ENCODE peak calls at places on chromosomes 3 and 15, in eight cellular contexts. A is breast epithelium, R is upper lobe of left lung, J is sigmoid colon, F is vagina, G is endothelial cell of umbilical vein, D is body of pancreas, P is transverse colon. S is an unnamed sample.

GRCh38 chr15:68672781-68673205 is 94.0 kb downstream of the CORO2B start:
- DNase-seq in F (peak), D (no peak), P (no peak), G (no peak), J (peak), R (no peak), A (no peak), S (no peak)

GRCh38 chr15:98823012-98823458 is 174.7 kb downstream of the IGF1R start:
- DNase-seq in D (no peak), F (no peak), J (no peak), A (no peak), R (peak), P (no peak), G (peak), S (no peak)

GRCh38 chr3:53482227-53482626 is 12.2 kb upstream of the CACNA1D start:
- DNase-seq in F (no peak), R (no peak), A (no peak), D (no peak), G (no peak), P (no peak), J (no peak), S (no peak)

GRCh38 chr3:150410311-150411105 is 2.4 kb downstream of the TSC22D2 start:
- DNase-seq in G (peak), F (no peak), A (peak), R (peak), P (peak), D (peak), J (peak), S (peak)

GRCh38 chr15:29671308-29671981 is 150.8 kb downstream of the TJP1 start:
- DNase-seq in A (no peak), G (no peak), D (peak), J (no peak), P (no peak), F (no peak), R (no peak), S (no peak)

GRCh38 chr3:171256445-171257250 is 203.6 kb downstream of the TNIK start:
- DNase-seq in G (peak), J (no peak), D (no peak), F (no peak), R (no peak), P (no peak), A (no peak), S (no peak)

GRCh38 chr15:41490355-41490754 is 3.3 kb upstream of the ITPKA start:
- DNase-seq in F (no peak), J (no peak), R (no peak), D (no peak), P (no peak), A (no peak), G (peak), S (no peak)

GRCh38 chr3:157128771-157129671 is 30.9 kb downstream of the CCNL1 start:
- DNase-seq in D (peak), R (no peak), F (no peak), G (peak), A (peak), P (peak), J (no peak), S (peak)

GRCh38 chr3:16741103-16741758 is 136.0 kb upstream of the DAZL start:
- DNase-seq in F (no peak), J (peak), R (no peak), G (no peak), P (no peak), A (no peak), D (no peak), S (no peak)

GRCh38 chr3:65101450-65101849 is 413.6 kb upstream of the ADAMTS9 start:
- DNase-seq in F (no peak), G (peak), A (no peak), D (no peak), R (no peak), J (no peak), P (no peak), S (no peak)

GRCh38 chr15:40448354-40448753 is 7.6 kb downstream of the BAHD1 start:
- DNase-seq in A (no peak), G (no peak), F (no peak), J (no peak), R (no peak), P (peak), D (no peak), S (no peak)

GRCh38 chr3:187288176-187288893 is 3.2 kb downstream of the MASP1 start:
- DNase-seq in A (no peak), D (no peak), G (peak), F (no peak), J (no peak), P (no peak), R (peak), S (no peak)

GRCh38 chr15:41941644-41942415 is 30.5 kb downstream of the EHD4 start:
- DNase-seq in A (no peak), G (no peak), F (no peak), P (no peak), D (no peak), R (no peak), J (no peak), S (no peak)

GRCh38 chr15:28101983-28102441 is 2.9 kb upstream of the OCA2 start:
- DNase-seq in A (no peak), R (no peak), J (peak), D (no peak), P (no peak), F (no peak), G (no peak), S (no peak)

GRCh38 chr3:59759298-59760169 is 709.7 kb upstream of the CFAP20DC start:
- DNase-seq in G (no peak), A (no peak), J (no peak), R (no peak), P (no peak), D (no peak), F (peak), S (no peak)

GRCh38 chr3:179671709-179672337 is 19.0 kb downstream of the USP13 start:
- DNase-seq in P (no peak), G (peak), R (no peak), J (no peak), F (no peak), D (no peak), A (no peak), S (no peak)

GRCh38 chr3:55000546-55000945 is 72.7 kb upstream of the LRTM1 start:
- DNase-seq in F (no peak), A (no peak), J (no peak), R (peak), D (peak), G (no peak), P (no peak), S (no peak)

GRCh38 chr3:135895734-135896121 is 69.8 kb upstream of the PPP2R3A start:
- DNase-seq in D (no peak), G (no peak), R (no peak), P (no peak), A (no peak), F (no peak), J (no peak), S (no peak)

GRCh38 chr3:33105341-33105943 is 8.4 kb upstream of the CRTAP start:
- DNase-seq in G (no peak), P (no peak), F (no peak), A (no peak), D (no peak), J (no peak), R (no peak), S (no peak)

GRCh38 chr3:5005367-5005766 is 26.1 kb downstream of the BHLHE40 start:
- DNase-seq in P (no peak), D (no peak), A (no peak), J (peak), R (peak), G (no peak), F (no peak), S (no peak)

GRCh38 chr15:59013246-59013645 is 25.8 kb downstream of the RNF111 start:
- DNase-seq in G (no peak), A (no peak), P (no peak), R (no peak), D (no peak), J (no peak), F (no peak), S (no peak)

GRCh38 chr3:134357914-134358811 is 16.1 kb downstream of the AMOTL2 start:
- DNase-seq in F (no peak), R (peak), J (peak), A (no peak), G (peak), D (peak), P (no peak), S (peak)

GRCh38 chr3:163541629-163542028 is 1536.7 kb downstream of the SI start:
- DNase-seq in D (no peak), F (no peak), J (no peak), R (no peak), G (no peak), P (no peak), A (no peak), S (no peak)

GRCh38 chr3:181717505-181717904 is 5.8 kb downstream of the SOX2 start:
- DNase-seq in P (no peak), F (no peak), G (no peak), A (no peak), D (no peak), J (no peak), R (no peak), S (no peak)

GRCh38 chr3:117218709-117219108 is 509.1 kb downstream of the TUSC7 start:
- DNase-seq in J (no peak), D (no peak), R (no peak), F (no peak), A (no peak), G (no peak), P (no peak), S (no peak)

GRCh38 chr3:168040624-168041208 is 55.0 kb downstream of the GOLIM4 start:
- DNase-seq in P (no peak), D (peak), F (no peak), R (peak), J (no peak), G (peak), A (no peak), S (peak)

DNA sequence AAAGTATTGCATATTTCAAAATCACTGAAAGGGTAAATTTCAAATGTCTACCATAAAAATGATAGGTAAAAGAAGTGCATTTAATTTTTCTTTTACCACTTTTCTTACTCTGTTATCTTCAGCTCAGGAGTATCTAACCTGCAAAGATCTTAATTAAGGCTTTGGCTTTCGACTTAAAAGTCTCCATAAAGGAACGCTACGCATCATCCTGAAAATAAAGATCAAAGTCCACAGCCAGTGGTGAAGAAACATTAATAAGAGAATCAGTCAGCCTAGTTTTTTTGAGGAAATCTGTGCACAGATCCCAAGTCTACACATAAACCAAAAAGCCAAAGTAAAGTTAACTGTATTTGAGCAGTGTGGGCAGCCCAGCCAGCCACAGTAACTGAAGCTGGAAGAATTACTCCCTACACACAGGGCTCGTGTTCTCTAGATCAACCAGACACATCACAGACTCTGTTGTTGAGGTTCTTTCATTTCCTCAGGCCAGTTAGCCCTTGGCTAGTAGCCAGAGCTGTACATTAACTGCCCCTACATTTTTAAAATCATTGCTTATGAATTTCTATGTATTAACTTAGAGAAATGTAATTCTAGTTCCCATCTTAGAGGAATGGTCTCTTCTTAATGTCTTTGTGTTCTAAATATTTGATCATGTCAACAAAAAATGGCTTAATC is 6.9 kb downstream of the LRRC2 start:
- DNase-seq in D (no peak), P (no peak), G (no peak), R (no peak), F (no peak), A (no peak), J (no peak), S (no peak)
- TF ChIP-seq POLR2A in D (no peak), P (no peak), G (no peak), R (no peak), F (no peak), A (no peak), J (no peak), S (no peak)

GRCh38 chr15:89807689-89808088 is 7.0 kb downstream of the ANPEP start:
- DNase-seq in J (no peak), P (no peak), D (no peak), R (no peak), A (no peak), F (no peak), G (no peak), S (no peak)

GRCh38 chr15:89810837-89811236 is 3.8 kb downstream of the ANPEP start:
- DNase-seq in R (no peak), D (no peak), G (no peak), F (no peak), P (no peak), A (no peak), J (no peak), S (no peak)

GRCh38 chr15:89808160-89808870 is 6.3 kb downstream of the ANPEP start:
- DNase-seq in J (no peak), D (no peak), G (no peak), P (no peak), A (no peak), R (no peak), F (no peak), S (no peak)

GRCh38 chr15:89809787-89810148 is 4.9 kb downstream of the ANPEP start:
- DNase-seq in D (no peak), R (no peak), P (no peak), F (no peak), J (no peak), G (no peak), A (no peak), S (no peak)

GRCh38 chr15:89809093-89809786 is 5.4 kb downstream of the ANPEP start:
- DNase-seq in D (peak), A (no peak), R (no peak), J (no peak), G (peak), P (no peak), F (no peak), S (peak)
- TF ChIP-seq POLR2A in D (no peak), A (no peak), R (no peak), J (no peak), G (no peak), P (no peak), F (no peak), S (no peak)

GRCh38 chr3:166291510-166291909 is 454.3 kb upstream of the BCHE start:
- DNase-seq in A (no peak), P (no peak), F (no peak), J (no peak), G (no peak), R (no peak), D (no peak), S (no peak)

DNA sequence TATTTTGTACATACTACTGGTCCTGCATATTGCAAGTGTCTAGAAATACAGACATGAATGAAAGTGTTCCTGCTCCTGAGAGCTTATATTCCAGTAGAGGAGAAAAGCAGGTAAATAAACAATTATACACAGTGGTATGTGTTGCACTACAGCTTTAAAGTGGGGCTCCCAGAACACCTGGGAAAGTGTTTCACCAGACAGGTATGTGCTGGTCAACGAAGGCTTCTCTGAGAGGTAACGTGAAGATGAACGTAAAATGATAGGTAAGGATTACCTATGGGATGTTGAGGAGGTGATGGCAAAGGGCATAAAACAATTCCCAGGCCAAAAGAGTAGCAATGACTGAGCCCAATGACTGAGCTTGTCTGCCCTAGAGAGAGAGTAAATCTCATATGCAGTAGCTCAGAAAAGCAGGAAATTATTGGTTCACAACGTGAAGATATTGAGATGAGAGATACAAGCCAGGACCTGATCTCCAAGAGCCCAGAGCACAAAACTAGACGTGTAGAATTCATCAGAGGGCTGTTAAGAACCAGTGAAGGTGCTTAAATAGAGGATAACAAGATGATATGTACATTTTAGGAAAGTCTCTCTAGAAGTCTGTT is 459.1 kb upstream of the BCHE start:
- DNase-seq in J (no peak), D (no peak), F (no peak), G (no peak), R (no peak), P (no peak), A (no peak), S (no peak)
- TF ChIP-seq POLR2A in J (no peak), D (no peak), F (no peak), G (no peak), R (no peak), P (no peak), A (no peak), S (no peak)

GRCh38 chr15:71807691-71808091 is 2.7 kb upstream of the NR2E3 start:
- DNase-seq in G (no peak), R (no peak), P (no peak), J (no peak), A (no peak), D (no peak), F (no peak), S (no peak)
- TF ChIP-seq POLR2A in G (no peak), R (no peak), P (no peak), J (no peak), A (no peak), D (no peak), F (no peak), S (no peak)

S was measured in prostate gland.